ENCODE peak calls at places on chromosomes 4 and X, in four cellular contexts. S, A, Z and Q are unnamed samples.

GRCh38 chrX:101550825-101551767 is 749 bp downstream of the ARMCX1 start:
- DNase-seq in S (peak; percentile 59), A (no peak), Z (no peak), Q (peak; percentile 82)

GRCh38 chr4:149264093-149264733 is 551.4 kb downstream of the IQCM start:
- DNase-seq in S (peak; percentile 48), A (peak; percentile 4), Z (peak; percentile 50), Q (peak; percentile 8)

GRCh38 chrX:150507251-150507856 is 61.1 kb upstream of the MTM1 start:
- DNase-seq in S (peak; percentile 51), A (no peak), Z (no peak), Q (no peak)

GRCh38 chr4:16669036-16669435 is 229.4 kb downstream of the LDB2 start:
- DNase-seq in S (no peak), A (no peak), Z (no peak), Q (no peak)

GRCh38 chr4:115489284-115489683 is 375.9 kb upstream of the NDST4 start:
- DNase-seq in S (no peak), A (no peak), Z (no peak), Q (no peak)

GRCh38 chr4:163003979-163004378 is 162.7 kb downstream of the NAF1 start:
- DNase-seq in S (no peak), A (no peak), Z (peak; percentile 4), Q (no peak)

GRCh38 chr4:81040175-81040659 is 9.7 kb downstream of the BMP3 start:
- DNase-seq in S (no peak), A (no peak), Z (no peak), Q (peak; percentile 15)

GRCh38 chrX:9341305-9342201 is 123.3 kb upstream of the TBL1X start:
- DNase-seq in S (no peak), A (peak; percentile 53), Z (no peak), Q (peak; percentile 63)

GRCh38 chrX:40130207-40130606 is 32.4 kb upstream of the BCOR start:
- DNase-seq in S (no peak), A (no peak), Z (no peak), Q (no peak)

GRCh38 chrX:1502241-1502640 is 34.7 kb downstream of the P2RY8 start:
- DNase-seq in S (no peak), A (no peak), Z (no peak), Q (no peak)

GRCh38 chr4:166165829-166166420 is 292.9 kb downstream of the TLL1 start:
- DNase-seq in S (no peak), A (peak; percentile 36), Z (peak; percentile 73), Q (peak; percentile 37)

GRCh38 chr4:46390353-46391058 is 578 bp upstream of the GABRA2 start:
- DNase-seq in S (no peak), A (no peak), Z (no peak), Q (no peak)

GRCh38 chr4:139720806-139721205 is 55.2 kb downstream of the MGST2 start:
- DNase-seq in S (no peak), A (no peak), Z (no peak), Q (no peak)

GRCh38 chrX:9647475-9647874 is 118.2 kb downstream of the GPR143 start:
- DNase-seq in S (no peak), A (no peak), Z (no peak), Q (no peak)

GRCh38 chr4:785332-786073 is 40.4 kb downstream of the CPLX1 start:
- DNase-seq in S (no peak), A (no peak), Z (no peak), Q (no peak)

DNA sequence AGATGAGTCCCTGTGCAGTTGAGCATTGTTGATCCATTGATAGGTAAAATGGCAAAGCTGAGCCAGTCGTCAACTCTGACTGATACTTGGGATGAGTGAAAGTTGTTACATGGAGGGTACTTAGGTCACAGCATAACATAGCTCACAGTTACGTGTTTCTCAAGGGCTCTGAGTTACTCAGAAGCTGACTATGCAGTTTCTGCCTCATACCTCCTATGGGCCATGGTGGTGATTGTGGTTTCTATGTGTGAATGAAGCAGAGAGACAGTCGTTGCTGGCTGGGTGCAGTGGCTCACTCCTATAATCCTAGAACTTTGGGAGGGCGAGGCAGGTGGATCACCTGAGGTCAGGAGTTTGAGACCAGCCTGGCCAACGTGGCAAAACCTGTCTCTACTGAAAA is 30.8 kb downstream of the FRMPD3 start:
- DNase-seq in S (no peak), A (no peak), Z (no peak), Q (no peak)
- TF ChIP-seq TCF12 in S (no peak), A (no peak), Z (no peak), Q (no peak)

DNA sequence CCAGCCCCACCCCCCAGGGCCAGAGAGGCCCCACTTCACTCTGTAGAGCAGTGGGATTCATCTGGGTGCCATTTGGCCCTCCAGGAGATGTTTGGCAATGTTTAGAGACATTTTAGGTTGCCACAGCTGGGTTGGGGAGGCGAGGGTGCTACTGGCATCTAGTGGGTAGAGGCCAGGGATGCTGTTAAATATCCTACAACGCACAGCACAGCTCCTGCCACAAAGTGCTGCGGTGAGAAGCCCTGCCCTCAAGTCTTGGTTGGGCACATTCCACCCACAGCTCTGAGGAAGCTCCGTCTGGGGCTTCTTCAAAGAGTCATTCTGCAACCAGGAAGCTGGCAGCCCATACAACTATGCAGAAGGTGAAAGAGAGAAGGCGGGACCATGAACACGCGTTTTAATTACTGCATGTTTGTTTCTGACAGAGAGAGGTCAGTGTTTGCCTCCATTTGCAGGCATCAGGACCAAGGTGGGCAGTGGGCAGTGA is 48.1 kb upstream of the FAM9C start:
- DNase-seq in S (no peak), A (peak; percentile 95), Z (no peak), Q (no peak)
- TF ChIP-seq TCF12 in S (no peak), A (peak; percentile 71), Z (no peak), Q (no peak)

DNA sequence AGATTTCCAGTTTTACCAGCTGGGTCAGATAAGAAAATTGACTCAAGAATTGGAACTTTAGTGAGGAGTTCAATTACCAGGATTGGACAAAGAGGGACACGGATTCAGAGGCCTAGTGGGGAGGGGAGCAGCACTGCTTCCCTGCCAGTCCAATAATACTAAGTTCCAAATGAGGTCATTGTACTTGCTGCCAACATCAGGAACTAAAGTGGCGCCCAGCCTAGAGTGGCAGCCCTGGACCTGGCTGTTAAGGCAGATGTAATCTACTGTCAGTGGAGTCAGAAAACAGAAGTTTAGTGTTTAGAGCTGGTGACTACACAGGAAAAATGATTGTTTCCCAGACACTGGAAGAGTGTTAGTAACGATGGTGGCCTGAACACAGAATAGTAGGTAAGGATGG is 42.7 kb upstream of the RAPGEF2 start:
- DNase-seq in S (no peak), A (no peak), Z (no peak), Q (no peak)
- TF ChIP-seq TCF12 in S (no peak), A (no peak), Z (no peak), Q (no peak)

GRCh38 chrX:38170556-38170955 is 50.1 kb downstream of the SRPX start:
- DNase-seq in S (no peak), A (no peak), Z (no peak), Q (no peak)

GRCh38 chrX:38175140-38175539 is 45.5 kb downstream of the SRPX start:
- DNase-seq in S (peak; percentile 45), A (peak; percentile 3), Z (peak; percentile 27), Q (peak; percentile 38)

GRCh38 chrX:38172596-38172995 is 48.1 kb downstream of the SRPX start:
- DNase-seq in S (no peak), A (no peak), Z (no peak), Q (no peak)
- TF ChIP-seq TCF12 in S (no peak), A (no peak), Z (no peak), Q (no peak)

DNA sequence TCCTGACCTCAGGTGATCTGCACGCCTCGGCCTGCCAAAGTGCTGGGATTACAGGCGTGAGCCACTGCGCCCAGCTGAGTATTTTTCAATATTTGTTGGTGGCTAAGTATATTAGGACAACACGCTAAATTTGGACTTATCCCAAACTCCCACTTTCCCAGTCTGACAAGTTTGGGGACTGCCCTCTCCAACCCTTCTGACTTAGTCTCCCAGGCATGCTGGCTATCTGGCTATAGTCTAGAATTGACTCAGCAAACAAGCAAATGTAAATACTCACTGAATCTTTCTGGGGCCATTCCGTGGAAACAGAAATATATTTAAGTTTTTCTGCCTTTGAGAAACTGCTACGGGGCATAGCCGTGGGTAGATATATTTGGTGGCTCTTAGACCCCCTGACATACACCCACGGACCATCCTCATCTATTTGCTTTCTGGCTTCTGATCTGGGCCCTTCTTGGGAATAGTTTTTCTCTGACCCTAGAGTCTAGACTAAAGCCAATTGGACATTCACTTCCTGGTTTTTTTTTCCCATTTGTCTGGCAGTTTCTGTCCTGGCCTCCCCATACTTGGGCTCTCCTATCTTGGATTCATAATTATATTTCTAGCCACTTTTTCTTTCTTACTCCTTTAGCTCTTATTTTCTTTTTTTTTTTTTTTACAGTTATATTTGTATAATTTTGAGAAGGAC is 11.3 kb upstream of the DOCK11 start:
- DNase-seq in S (no peak), A (no peak), Z (no peak), Q (no peak)
- TF ChIP-seq TCF12 in S (no peak), A (no peak), Z (no peak), Q (no peak)

GRCh38 chr4:9594948-9595347 is 150.7 kb downstream of the DEFB131A start:
- DNase-seq in S (no peak), A (no peak), Z (no peak), Q (no peak)
- TF ChIP-seq TCF12 in S (no peak), A (no peak), Z (no peak), Q (no peak)

DNA sequence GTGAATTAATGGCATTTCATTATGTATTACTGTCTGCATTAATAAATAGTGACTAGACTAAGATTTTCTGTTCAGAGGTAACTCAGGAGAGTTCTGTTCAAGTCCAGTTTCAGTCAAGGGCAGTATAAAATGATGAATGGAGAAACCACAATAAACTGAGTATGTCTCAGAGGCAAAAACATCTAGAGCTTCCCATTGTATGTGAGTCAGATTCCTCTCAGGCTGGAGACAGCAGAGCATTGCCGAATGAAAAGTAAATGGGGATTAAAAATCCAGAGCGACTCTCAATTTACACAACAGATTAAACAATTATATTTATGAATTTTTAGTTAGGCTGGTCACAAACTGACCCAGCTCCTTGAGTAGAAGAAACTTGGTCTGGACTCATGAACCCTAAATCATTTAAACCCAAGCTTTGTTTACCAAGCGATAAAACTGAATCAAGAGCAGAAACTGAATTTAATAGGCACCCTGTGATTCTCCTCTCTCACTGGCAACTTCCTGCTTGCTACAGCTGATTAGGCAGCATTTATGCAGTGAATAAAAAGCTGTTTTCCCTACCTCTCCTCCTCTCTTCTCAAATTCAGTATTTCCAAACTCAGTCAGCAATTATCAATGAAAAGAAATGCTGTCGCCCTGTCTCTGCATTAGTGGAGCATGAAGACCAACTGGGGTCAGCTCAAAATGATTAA is 567.9 kb downstream of the PDHA2 start:
- DNase-seq in S (no peak), A (no peak), Z (no peak), Q (no peak)
- TF ChIP-seq TCF12 in S (no peak), A (no peak), Z (no peak), Q (no peak)

GRCh38 chr4:138275216-138275615 is 33.1 kb upstream of the SLC7A11 start:
- DNase-seq in S (no peak), A (no peak), Z (no peak), Q (no peak)

GRCh38 chr4:138279286-138279685 is 37.1 kb upstream of the SLC7A11 start:
- DNase-seq in S (no peak), A (no peak), Z (no peak), Q (no peak)

GRCh38 chr4:138275946-138276621 is 33.9 kb upstream of the SLC7A11 start:
- DNase-seq in S (no peak), A (no peak), Z (no peak), Q (no peak)
- TF ChIP-seq TCF12 in S (no peak), A (no peak), Z (no peak), Q (peak; percentile 39)

GRCh38 chr4:4293279-4293678 is 3.2 kb downstream of the ZBTB49 start:
- DNase-seq in S (no peak), A (no peak), Z (no peak), Q (no peak)

GRCh38 chr4:4289055-4289454 is 899 bp downstream of the LYAR start:
- DNase-seq in S (no peak), A (no peak), Z (no peak), Q (no peak)

GRCh38 chr4:4289930-4290850 is at the start of the genes LYAR and ZBTB49:
- DNase-seq in S (peak; percentile 99), A (peak; percentile 69), Z (peak; percentile 86), Q (peak; percentile 97)

GRCh38 chr4:4288098-4288497 is 1.9 kb downstream of the LYAR start:
- DNase-seq in S (no peak), A (no peak), Z (no peak), Q (no peak)

GRCh38 chr4:4289575-4289929 is 402 bp downstream of the LYAR start:
- DNase-seq in S (no peak), A (no peak), Z (no peak), Q (no peak)
- TF ChIP-seq TCF12 in S (no peak), A (no peak), Z (no peak), Q (no peak)